ENCODE peak calls at places on chromosomes 1 and 21, in five cellular contexts. One of them, this sample, is unnamed.

GRCh38 chr1:187070076-187070475 is 241.3 kb downstream of the PLA2G4A start:
- DNase-seq in lower lobe of right lung: no peak
- DNase-seq in tibial artery: no peak
- DNase-seq in astrocyte: peak; percentile 9
- DNase-seq in heart left ventricle: no peak
- DNase-seq in this sample: no peak

GRCh38 chr1:85481688-85482087 is 16.7 kb upstream of the DDAH1 start:
- DNase-seq in lower lobe of right lung: no peak
- DNase-seq in tibial artery: no peak
- DNase-seq in astrocyte: no peak
- DNase-seq in heart left ventricle: no peak
- DNase-seq in this sample: no peak

GRCh38 chr1:31417148-31417547 is 4.1 kb downstream of the SERINC2 start:
- DNase-seq in lower lobe of right lung: no peak
- DNase-seq in tibial artery: no peak
- DNase-seq in astrocyte: no peak
- DNase-seq in heart left ventricle: no peak
- DNase-seq in this sample: no peak

GRCh38 chr1:151513626-151514101 is 2.5 kb downstream of the CGN start:
- DNase-seq in lower lobe of right lung: peak; percentile 73
- DNase-seq in tibial artery: no peak
- DNase-seq in astrocyte: no peak
- DNase-seq in heart left ventricle: no peak
- DNase-seq in this sample: no peak

GRCh38 chr1:234734412-234734835 is 124.4 kb upstream of the IRF2BP2 start:
- DNase-seq in lower lobe of right lung: no peak
- DNase-seq in tibial artery: peak; percentile 62
- DNase-seq in astrocyte: no peak
- DNase-seq in heart left ventricle: no peak
- DNase-seq in this sample: no peak

GRCh38 chr1:24714859-24715520 is 30.3 kb upstream of the CLIC4 start:
- DNase-seq in lower lobe of right lung: no peak
- DNase-seq in tibial artery: no peak
- DNase-seq in astrocyte: peak; percentile 87
- DNase-seq in heart left ventricle: no peak
- DNase-seq in this sample: no peak

GRCh38 chr1:46960250-46960649 is 19.0 kb upstream of the CYP4A11 start:
- DNase-seq in lower lobe of right lung: no peak
- DNase-seq in tibial artery: no peak
- DNase-seq in astrocyte: no peak
- DNase-seq in heart left ventricle: no peak
- DNase-seq in this sample: no peak

GRCh38 chr21:45562401-45562800 is 20.2 kb upstream of the SLC19A1 start:
- DNase-seq in lower lobe of right lung: no peak
- DNase-seq in tibial artery: peak; percentile 16
- DNase-seq in astrocyte: no peak
- DNase-seq in heart left ventricle: no peak
- DNase-seq in this sample: no peak

GRCh38 chr1:17437260-17438175 is 2.0 kb downstream of the RCC2 start:
- DNase-seq in lower lobe of right lung: peak; percentile 53
- DNase-seq in tibial artery: peak; percentile 70
- DNase-seq in astrocyte: no peak
- DNase-seq in heart left ventricle: peak; percentile 54
- DNase-seq in this sample: no peak

GRCh38 chr1:91755176-91755575 is 130.8 kb downstream of the TGFBR3 start:
- DNase-seq in lower lobe of right lung: no peak
- DNase-seq in tibial artery: no peak
- DNase-seq in astrocyte: no peak
- DNase-seq in heart left ventricle: no peak
- DNase-seq in this sample: peak; percentile 68

GRCh38 chr1:170534626-170535147 is 2.7 kb downstream of the GORAB start:
- DNase-seq in lower lobe of right lung: no peak
- DNase-seq in tibial artery: no peak
- DNase-seq in astrocyte: no peak
- DNase-seq in heart left ventricle: no peak
- DNase-seq in this sample: no peak

GRCh38 chr1:170535418-170535817 is 3.5 kb downstream of the GORAB start:
- DNase-seq in lower lobe of right lung: no peak
- DNase-seq in tibial artery: no peak
- DNase-seq in astrocyte: no peak
- DNase-seq in heart left ventricle: no peak
- DNase-seq in this sample: no peak

GRCh38 chr1:170530972-170531757 is 801 bp upstream of the GORAB start:
- DNase-seq in lower lobe of right lung: peak; percentile 49
- DNase-seq in tibial artery: peak; percentile 71
- DNase-seq in astrocyte: no peak
- DNase-seq in heart left ventricle: no peak
- DNase-seq in this sample: no peak

GRCh38 chr1:170531758-170532657 is at the start of gene GORAB:
- DNase-seq in lower lobe of right lung: peak; percentile 95
- DNase-seq in tibial artery: peak; percentile 96
- DNase-seq in astrocyte: peak; percentile 98
- DNase-seq in heart left ventricle: peak; percentile 92
- DNase-seq in this sample: peak; percentile 81

GRCh38 chr1:170533331-170533730 is 1.4 kb downstream of the GORAB start:
- DNase-seq in lower lobe of right lung: no peak
- DNase-seq in tibial artery: no peak
- DNase-seq in astrocyte: peak; percentile 64
- DNase-seq in heart left ventricle: no peak
- DNase-seq in this sample: no peak
- H3K4me3 ChIP-seq in lower lobe of right lung: peak overlapping the region; percentile 73
- H3K4me3 ChIP-seq in tibial artery: peak overlapping the region; percentile 75
- H3K4me3 ChIP-seq in astrocyte: peak overlapping the region; percentile 84
- H3K4me3 ChIP-seq in heart left ventricle: peak overlapping the region; percentile 74
- H3K4me3 ChIP-seq in this sample: peak overlapping the region; percentile 77

DNA sequence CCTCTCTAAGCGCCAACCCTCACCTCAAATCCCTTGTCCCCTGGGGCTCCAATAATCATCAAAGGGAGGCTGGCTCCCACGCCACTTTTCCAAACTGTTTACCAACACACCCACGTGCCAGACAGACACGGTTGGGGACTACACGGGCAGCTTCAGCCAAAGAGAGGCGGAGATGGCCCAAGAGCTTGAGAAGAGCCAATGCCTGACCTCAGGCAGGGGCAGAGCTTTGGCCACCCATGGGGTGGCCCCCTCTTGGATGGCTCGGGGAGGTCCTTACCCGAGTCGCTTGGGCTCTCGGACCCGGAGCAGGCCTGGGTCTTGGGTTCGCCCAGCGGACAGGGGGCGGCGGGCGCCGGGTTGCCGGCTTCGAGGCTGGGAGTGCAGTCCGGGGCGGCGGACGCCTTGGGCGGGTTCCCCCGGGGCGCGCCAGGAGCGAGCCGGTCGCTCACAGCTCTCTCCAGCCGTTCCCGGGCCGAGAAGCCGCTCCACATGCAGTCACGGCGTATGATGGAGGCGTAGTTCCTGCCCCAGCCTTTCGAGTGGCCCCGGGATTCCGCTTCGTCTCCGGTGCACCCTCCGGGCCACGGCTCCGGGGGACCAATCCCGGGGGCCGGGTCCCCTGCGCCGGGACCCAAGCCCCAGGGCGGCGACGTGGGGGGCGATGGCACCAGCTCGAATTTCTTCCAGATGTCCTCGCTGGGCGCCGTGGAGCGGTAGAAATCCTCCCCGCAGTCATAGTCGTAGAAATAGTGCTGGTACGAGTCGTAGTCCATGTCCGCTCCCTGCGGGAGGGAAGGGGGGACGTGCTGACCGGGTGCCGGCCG is 843 bp downstream of the MYCL start:
- DNase-seq in lower lobe of right lung: peak; percentile 56
- DNase-seq in tibial artery: peak; percentile 64
- DNase-seq in astrocyte: peak; percentile 12
- DNase-seq in heart left ventricle: peak; percentile 30
- DNase-seq in this sample: no peak
- H3K27ac ChIP-seq in lower lobe of right lung: peak overlapping the region; percentile 64
- H3K27ac ChIP-seq in tibial artery: no peak overlapping the region
- H3K27ac ChIP-seq in astrocyte: no peak overlapping the region
- H3K27ac ChIP-seq in heart left ventricle: no peak overlapping the region
- H3K27ac ChIP-seq in this sample: no peak overlapping the region

DNA sequence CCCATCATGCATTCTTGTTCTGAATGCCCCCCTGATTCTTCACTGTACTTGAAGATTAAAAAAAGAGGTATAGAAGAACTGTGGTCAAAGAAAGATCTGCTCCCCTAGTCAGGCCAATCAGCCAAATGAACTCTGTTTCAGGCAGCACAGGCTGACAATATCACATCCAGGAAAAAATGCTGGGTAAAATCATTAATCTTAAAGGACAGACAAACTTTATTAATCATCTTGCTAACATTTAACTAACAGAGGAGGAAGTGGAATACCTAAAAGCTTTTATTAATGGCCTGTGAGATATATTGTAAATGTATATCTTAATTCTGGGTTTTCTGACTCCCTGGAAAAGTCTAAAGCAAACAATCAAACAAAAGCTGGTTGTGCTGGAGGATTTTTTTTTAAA is 660.5 kb upstream of the PRMT6 start:
- DNase-seq in lower lobe of right lung: no peak
- DNase-seq in tibial artery: no peak
- DNase-seq in astrocyte: no peak
- DNase-seq in heart left ventricle: no peak
- DNase-seq in this sample: no peak
- H3K9me3 ChIP-seq in lower lobe of right lung: no peaks in the 10 kb centered on the region
- H3K9me3 ChIP-seq in tibial artery: no peaks in the 10 kb centered on the region
- H3K9me3 ChIP-seq in astrocyte: no peaks in the 10 kb centered on the region
- H3K9me3 ChIP-seq in heart left ventricle: no peaks in the 10 kb centered on the region
- H3K9me3 ChIP-seq in this sample: no peaks in the 10 kb centered on the region

GRCh38 chr1:2233468-2233867 is 5.3 kb downstream of the SKI start:
- DNase-seq in lower lobe of right lung: no peak
- DNase-seq in tibial artery: no peak
- DNase-seq in astrocyte: no peak
- DNase-seq in heart left ventricle: no peak
- DNase-seq in this sample: no peak
- H3K4me3 ChIP-seq in lower lobe of right lung: peak overlapping the region; percentile 64
- H3K4me3 ChIP-seq in tibial artery: peak overlapping the region; percentile 88
- H3K4me3 ChIP-seq in astrocyte: no peak overlapping the region
- H3K4me3 ChIP-seq in heart left ventricle: peak overlapping the region; percentile 76
- H3K4me3 ChIP-seq in this sample: peak overlapping the region; percentile 65

GRCh38 chr1:51472349-51472748 is 46.7 kb downstream of the EPS15 start:
- DNase-seq in lower lobe of right lung: no peak
- DNase-seq in tibial artery: no peak
- DNase-seq in astrocyte: peak; percentile 38
- DNase-seq in heart left ventricle: peak; percentile 35
- DNase-seq in this sample: no peak

GRCh38 chr1:51469518-51469917 is 49.5 kb downstream of the EPS15 start:
- DNase-seq in lower lobe of right lung: no peak
- DNase-seq in tibial artery: no peak
- DNase-seq in astrocyte: no peak
- DNase-seq in heart left ventricle: no peak
- DNase-seq in this sample: no peak

GRCh38 chr1:51473716-51474115 is 45.4 kb downstream of the EPS15 start:
- DNase-seq in lower lobe of right lung: no peak
- DNase-seq in tibial artery: no peak
- DNase-seq in astrocyte: no peak
- DNase-seq in heart left ventricle: no peak
- DNase-seq in this sample: no peak
- H3K27ac ChIP-seq in lower lobe of right lung: no peak overlapping the region
- H3K27ac ChIP-seq in tibial artery: no peak overlapping the region
- H3K27ac ChIP-seq in astrocyte: no peak overlapping the region
- H3K27ac ChIP-seq in heart left ventricle: peak overlapping the region; percentile 52
- H3K27ac ChIP-seq in this sample: peak overlapping the region; percentile 32

GRCh38 chr1:248753715-248754280 is 1.8 kb downstream of the LYPD8 start:
- DNase-seq in lower lobe of right lung: no peak
- DNase-seq in tibial artery: no peak
- DNase-seq in astrocyte: no peak
- DNase-seq in heart left ventricle: no peak
- DNase-seq in this sample: no peak
- H3K9me3 ChIP-seq in lower lobe of right lung: no peaks in the 10 kb centered on the region
- H3K9me3 ChIP-seq in tibial artery: no peaks in the 10 kb centered on the region
- H3K9me3 ChIP-seq in astrocyte: peaks cover 23% of the 10 kb centered on the region
- H3K9me3 ChIP-seq in heart left ventricle: no peaks in the 10 kb centered on the region
- H3K9me3 ChIP-seq in this sample: no peaks in the 10 kb centered on the region

DNA sequence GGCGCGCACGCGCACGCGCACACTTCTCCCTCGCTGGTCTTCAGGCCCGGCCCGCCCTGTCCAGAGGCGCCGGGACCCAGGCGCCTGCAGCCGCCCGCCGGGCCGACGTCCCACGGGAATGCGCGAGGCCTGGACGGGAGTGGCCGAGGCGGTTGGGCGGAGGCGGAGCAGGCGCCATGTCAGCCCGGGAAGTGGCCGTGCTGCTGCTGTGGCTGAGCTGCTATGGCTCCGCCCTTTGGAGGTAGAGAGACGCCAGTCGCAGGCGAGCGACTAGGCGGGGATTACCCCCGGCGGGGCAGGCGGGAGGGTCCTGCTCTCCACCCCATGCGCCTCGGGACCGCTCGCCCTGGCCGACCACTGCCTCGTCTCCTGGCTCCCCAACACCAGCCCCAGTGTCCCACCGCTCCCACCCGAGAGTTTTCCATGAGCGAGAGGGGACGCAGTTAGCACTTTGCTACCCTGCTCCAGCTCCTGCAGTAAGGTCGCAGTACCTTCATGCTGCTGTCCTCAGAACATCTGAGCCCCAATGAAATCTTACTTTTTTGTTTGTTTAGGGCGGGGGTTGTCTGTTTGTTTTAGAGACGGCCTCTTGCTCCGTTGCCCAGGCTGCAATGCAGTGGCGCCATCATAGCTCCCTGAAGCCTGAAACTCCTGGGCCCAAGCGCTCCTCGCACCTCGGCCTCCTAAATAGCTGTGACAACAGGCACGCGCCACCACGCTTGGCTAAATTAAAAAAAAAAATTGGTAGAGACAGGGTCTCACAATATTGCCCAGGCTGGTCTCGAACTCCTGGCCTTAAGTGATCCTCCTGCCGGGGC is at the start of gene CATSPERE:
- DNase-seq in lower lobe of right lung: peak; percentile 94
- DNase-seq in tibial artery: peak; percentile 96
- DNase-seq in astrocyte: peak; percentile 79
- DNase-seq in heart left ventricle: peak; percentile 91
- DNase-seq in this sample: peak; percentile 74
- H3K4me3 ChIP-seq in lower lobe of right lung: peak within 1 kb of the TSS; percentile 65
- H3K4me3 ChIP-seq in tibial artery: peak within 1 kb of the TSS; percentile 79
- H3K4me3 ChIP-seq in astrocyte: peak within 1 kb of the TSS; percentile 63
- H3K4me3 ChIP-seq in heart left ventricle: peak within 1 kb of the TSS; percentile 60
- H3K4me3 ChIP-seq in this sample: peak within 1 kb of the TSS; percentile 68

DNA sequence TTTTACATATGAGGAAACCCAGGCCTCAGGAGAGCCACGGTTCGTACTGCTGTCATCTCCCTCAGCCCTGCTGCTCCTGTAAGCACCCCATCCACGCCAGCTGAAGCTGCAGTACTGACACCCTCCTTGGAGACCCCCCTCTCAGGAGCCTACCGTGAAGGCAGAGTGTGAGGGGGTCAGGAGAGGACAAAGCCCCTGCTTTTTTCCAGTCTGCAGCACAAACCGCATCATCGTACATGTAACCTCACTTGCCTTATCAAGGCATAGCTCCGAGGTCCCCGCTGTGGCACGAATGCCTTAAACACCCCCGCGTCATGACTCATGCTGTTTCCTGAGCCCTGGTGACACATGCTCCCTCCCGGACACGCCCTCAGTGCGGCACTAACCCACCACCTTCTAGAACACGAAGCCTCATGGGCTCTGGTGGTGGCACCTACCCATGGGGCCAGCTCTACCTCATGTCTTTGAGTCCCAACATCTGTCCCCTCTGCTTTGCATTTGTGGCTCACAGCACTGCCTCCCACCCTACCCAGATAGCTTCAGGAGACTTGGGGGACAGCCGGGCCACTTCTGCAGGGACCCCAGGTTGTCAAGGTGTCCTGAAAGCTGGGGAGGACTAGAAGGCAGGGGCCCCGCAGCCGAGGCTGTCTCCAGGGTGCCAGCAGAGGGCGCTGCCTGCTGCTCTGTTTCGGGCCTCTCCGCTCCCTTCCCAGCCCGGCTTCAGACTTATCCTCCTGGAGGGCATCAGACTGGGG is 4.9 kb downstream of the SH3BGRL3 start:
- DNase-seq in lower lobe of right lung: peak; percentile 85
- DNase-seq in tibial artery: peak; percentile 88
- DNase-seq in astrocyte: peak; percentile 94
- DNase-seq in heart left ventricle: peak; percentile 69
- DNase-seq in this sample: peak; percentile 91
- H3K27ac ChIP-seq in lower lobe of right lung: peak overlapping the region; percentile 60
- H3K27ac ChIP-seq in tibial artery: peak overlapping the region; percentile 38
- H3K27ac ChIP-seq in astrocyte: peak overlapping the region; percentile 74
- H3K27ac ChIP-seq in heart left ventricle: peak overlapping the region; percentile 38
- H3K27ac ChIP-seq in this sample: peak overlapping the region; percentile 89

GRCh38 chr21:10463156-10463555 is 58.2 kb upstream of the TPTE start:
- DNase-seq in lower lobe of right lung: no peak
- DNase-seq in tibial artery: no peak
- DNase-seq in astrocyte: no peak
- DNase-seq in heart left ventricle: no peak
- DNase-seq in this sample: no peak
- H3K9me3 ChIP-seq in lower lobe of right lung: peaks cover 9% of the 10 kb centered on the region
- H3K9me3 ChIP-seq in tibial artery: no peaks in the 10 kb centered on the region
- H3K9me3 ChIP-seq in astrocyte: peaks cover 12% of the 10 kb centered on the region
- H3K9me3 ChIP-seq in heart left ventricle: peaks cover 72% of the 10 kb centered on the region
- H3K9me3 ChIP-seq in this sample: peaks cover 5% of the 10 kb centered on the region